ENCODE peak calls at places on chromosome X, in ten cellular contexts. One of them, this sample, is unnamed.
A peak's percentile ranks its signal among the peaks of the same experiment; 100 is the strongest.

GRCh38 chrX:12410523-12410922 is 272.2 kb downstream of the FRMPD4 start:
- DNase-seq in activated naive CD8-positive, alpha-beta T cell treated with anti-CD3 and anti-CD28 coated beads for 36 hours: no peak
- DNase-seq in activated CD8-positive, alpha-beta T cell treated with anti-CD3 and anti-CD28 coated beads, Interleukin-2, amount 10 ng/mL, durations not matched to agents 7 days and 5 days: no peak
- DNase-seq in H54: no peak
- DNase-seq in NCI-H1105: no peak
- DNase-seq in COR-L47: no peak
- DNase-seq in stimulated activated CD4-positive, alpha-beta T cell treated with anti-CD3 and anti-CD28 coated beads, Interleukin-15, amount 100 ng/mL, for 1 hour: no peak
- DNase-seq in body of pancreas: no peak
- DNase-seq in ureter: no peak
- DNase-seq in myocyte: no peak
- DNase-seq in this sample: no peak

GRCh38 chrX:115561605-115562491 is 874 bp downstream of the PLS3 start:
- DNase-seq in myocyte: peak; percentile 64
- DNase-seq in ureter: peak; percentile 54
- DNase-seq in activated naive CD8-positive, alpha-beta T cell treated with anti-CD3 and anti-CD28 coated beads for 36 hours: peak; percentile 10
- DNase-seq in H54: no peak
- DNase-seq in body of pancreas: peak; percentile 55
- DNase-seq in stimulated activated CD4-positive, alpha-beta T cell treated with anti-CD3 and anti-CD28 coated beads, Interleukin-15, amount 100 ng/mL, for 1 hour: no peak
- DNase-seq in NCI-H1105: peak; percentile 70
- DNase-seq in COR-L47: no peak
- DNase-seq in activated CD8-positive, alpha-beta T cell treated with anti-CD3 and anti-CD28 coated beads, Interleukin-2, amount 10 ng/mL, durations not matched to agents 7 days and 5 days: no peak
- DNase-seq in this sample: peak; percentile 49

GRCh38 chrX:50762578-50762977 is 51.4 kb downstream of the SHROOM4 start:
- DNase-seq in ureter: no peak
- DNase-seq in H54: no peak
- DNase-seq in COR-L47: no peak
- DNase-seq in myocyte: no peak
- DNase-seq in NCI-H1105: no peak
- DNase-seq in stimulated activated CD4-positive, alpha-beta T cell treated with anti-CD3 and anti-CD28 coated beads, Interleukin-15, amount 100 ng/mL, for 1 hour: no peak
- DNase-seq in activated naive CD8-positive, alpha-beta T cell treated with anti-CD3 and anti-CD28 coated beads for 36 hours: no peak
- DNase-seq in activated CD8-positive, alpha-beta T cell treated with anti-CD3 and anti-CD28 coated beads, Interleukin-2, amount 10 ng/mL, durations not matched to agents 7 days and 5 days: no peak
- DNase-seq in body of pancreas: no peak
- DNase-seq in this sample: no peak

GRCh38 chrX:143486105-143486504 is 31.2 kb downstream of the SPANXN3 start:
- DNase-seq in COR-L47: no peak
- DNase-seq in activated naive CD8-positive, alpha-beta T cell treated with anti-CD3 and anti-CD28 coated beads for 36 hours: no peak
- DNase-seq in NCI-H1105: no peak
- DNase-seq in body of pancreas: no peak
- DNase-seq in stimulated activated CD4-positive, alpha-beta T cell treated with anti-CD3 and anti-CD28 coated beads, Interleukin-15, amount 100 ng/mL, for 1 hour: no peak
- DNase-seq in H54: no peak
- DNase-seq in ureter: no peak
- DNase-seq in activated CD8-positive, alpha-beta T cell treated with anti-CD3 and anti-CD28 coated beads, Interleukin-2, amount 10 ng/mL, durations not matched to agents 7 days and 5 days: no peak
- DNase-seq in myocyte: no peak
- DNase-seq in this sample: no peak

GRCh38 chrX:41621236-41621651 is 67.5 kb upstream of the GPR34 start:
- DNase-seq in myocyte: peak; percentile 52
- DNase-seq in activated CD8-positive, alpha-beta T cell treated with anti-CD3 and anti-CD28 coated beads, Interleukin-2, amount 10 ng/mL, durations not matched to agents 7 days and 5 days: no peak
- DNase-seq in H54: no peak
- DNase-seq in activated naive CD8-positive, alpha-beta T cell treated with anti-CD3 and anti-CD28 coated beads for 36 hours: no peak
- DNase-seq in stimulated activated CD4-positive, alpha-beta T cell treated with anti-CD3 and anti-CD28 coated beads, Interleukin-15, amount 100 ng/mL, for 1 hour: no peak
- DNase-seq in NCI-H1105: no peak
- DNase-seq in body of pancreas: no peak
- DNase-seq in COR-L47: no peak
- DNase-seq in ureter: no peak
- DNase-seq in this sample: no peak

GRCh38 chrX:123698979-123699378 is 33.9 kb downstream of the THOC2 start:
- DNase-seq in NCI-H1105: no peak
- DNase-seq in activated CD8-positive, alpha-beta T cell treated with anti-CD3 and anti-CD28 coated beads, Interleukin-2, amount 10 ng/mL, durations not matched to agents 7 days and 5 days: no peak
- DNase-seq in activated naive CD8-positive, alpha-beta T cell treated with anti-CD3 and anti-CD28 coated beads for 36 hours: no peak
- DNase-seq in body of pancreas: no peak
- DNase-seq in H54: no peak
- DNase-seq in stimulated activated CD4-positive, alpha-beta T cell treated with anti-CD3 and anti-CD28 coated beads, Interleukin-15, amount 100 ng/mL, for 1 hour: no peak
- DNase-seq in ureter: no peak
- DNase-seq in myocyte: peak; percentile 5
- DNase-seq in COR-L47: peak; percentile 0
- DNase-seq in this sample: no peak

GRCh38 chrX:109902665-109903064 is 100.2 kb upstream of the TMEM164 start:
- DNase-seq in body of pancreas: no peak
- DNase-seq in ureter: no peak
- DNase-seq in myocyte: peak; percentile 57
- DNase-seq in activated CD8-positive, alpha-beta T cell treated with anti-CD3 and anti-CD28 coated beads, Interleukin-2, amount 10 ng/mL, durations not matched to agents 7 days and 5 days: no peak
- DNase-seq in COR-L47: no peak
- DNase-seq in NCI-H1105: no peak
- DNase-seq in H54: no peak
- DNase-seq in activated naive CD8-positive, alpha-beta T cell treated with anti-CD3 and anti-CD28 coated beads for 36 hours: no peak
- DNase-seq in stimulated activated CD4-positive, alpha-beta T cell treated with anti-CD3 and anti-CD28 coated beads, Interleukin-15, amount 100 ng/mL, for 1 hour: no peak
- DNase-seq in this sample: no peak

GRCh38 chrX:112694062-112694461 is 14.3 kb upstream of the LHFPL1 start:
- DNase-seq in stimulated activated CD4-positive, alpha-beta T cell treated with anti-CD3 and anti-CD28 coated beads, Interleukin-15, amount 100 ng/mL, for 1 hour: no peak
- DNase-seq in NCI-H1105: no peak
- DNase-seq in H54: no peak
- DNase-seq in activated CD8-positive, alpha-beta T cell treated with anti-CD3 and anti-CD28 coated beads, Interleukin-2, amount 10 ng/mL, durations not matched to agents 7 days and 5 days: no peak
- DNase-seq in body of pancreas: no peak
- DNase-seq in COR-L47: no peak
- DNase-seq in ureter: no peak
- DNase-seq in activated naive CD8-positive, alpha-beta T cell treated with anti-CD3 and anti-CD28 coated beads for 36 hours: no peak
- DNase-seq in myocyte: no peak
- DNase-seq in this sample: no peak

GRCh38 chrX:85024044-85024443 is 20.4 kb downstream of the APOOL start:
- DNase-seq in myocyte: no peak
- DNase-seq in COR-L47: no peak
- DNase-seq in stimulated activated CD4-positive, alpha-beta T cell treated with anti-CD3 and anti-CD28 coated beads, Interleukin-15, amount 100 ng/mL, for 1 hour: no peak
- DNase-seq in ureter: no peak
- DNase-seq in body of pancreas: no peak
- DNase-seq in H54: no peak
- DNase-seq in activated naive CD8-positive, alpha-beta T cell treated with anti-CD3 and anti-CD28 coated beads for 36 hours: no peak
- DNase-seq in NCI-H1105: no peak
- DNase-seq in activated CD8-positive, alpha-beta T cell treated with anti-CD3 and anti-CD28 coated beads, Interleukin-2, amount 10 ng/mL, durations not matched to agents 7 days and 5 days: no peak
- DNase-seq in this sample: no peak

GRCh38 chrX:40120838-40121580 is 23.3 kb upstream of the BCOR start:
- DNase-seq in H54: no peak
- DNase-seq in ureter: no peak
- DNase-seq in activated CD8-positive, alpha-beta T cell treated with anti-CD3 and anti-CD28 coated beads, Interleukin-2, amount 10 ng/mL, durations not matched to agents 7 days and 5 days: no peak
- DNase-seq in activated naive CD8-positive, alpha-beta T cell treated with anti-CD3 and anti-CD28 coated beads for 36 hours: no peak
- DNase-seq in body of pancreas: no peak
- DNase-seq in NCI-H1105: no peak
- DNase-seq in stimulated activated CD4-positive, alpha-beta T cell treated with anti-CD3 and anti-CD28 coated beads, Interleukin-15, amount 100 ng/mL, for 1 hour: no peak
- DNase-seq in COR-L47: no peak
- DNase-seq in myocyte: peak; percentile 30
- DNase-seq in this sample: no peak

GRCh38 chrX:118632862-118633261 is 94.5 kb upstream of the IL13RA1 start:
- DNase-seq in stimulated activated CD4-positive, alpha-beta T cell treated with anti-CD3 and anti-CD28 coated beads, Interleukin-15, amount 100 ng/mL, for 1 hour: no peak
- DNase-seq in NCI-H1105: no peak
- DNase-seq in ureter: no peak
- DNase-seq in body of pancreas: no peak
- DNase-seq in COR-L47: no peak
- DNase-seq in activated naive CD8-positive, alpha-beta T cell treated with anti-CD3 and anti-CD28 coated beads for 36 hours: no peak
- DNase-seq in myocyte: no peak
- DNase-seq in activated CD8-positive, alpha-beta T cell treated with anti-CD3 and anti-CD28 coated beads, Interleukin-2, amount 10 ng/mL, durations not matched to agents 7 days and 5 days: no peak
- DNase-seq in H54: no peak
- DNase-seq in this sample: no peak

GRCh38 chrX:54602563-54602962 is 72.5 kb downstream of the GNL3L start:
- DNase-seq in ureter: no peak
- DNase-seq in activated CD8-positive, alpha-beta T cell treated with anti-CD3 and anti-CD28 coated beads, Interleukin-2, amount 10 ng/mL, durations not matched to agents 7 days and 5 days: no peak
- DNase-seq in stimulated activated CD4-positive, alpha-beta T cell treated with anti-CD3 and anti-CD28 coated beads, Interleukin-15, amount 100 ng/mL, for 1 hour: no peak
- DNase-seq in COR-L47: no peak
- DNase-seq in H54: no peak
- DNase-seq in myocyte: no peak
- DNase-seq in NCI-H1105: no peak
- DNase-seq in body of pancreas: no peak
- DNase-seq in activated naive CD8-positive, alpha-beta T cell treated with anti-CD3 and anti-CD28 coated beads for 36 hours: no peak
- DNase-seq in this sample: no peak

GRCh38 chrX:18895157-18895952 is 88.6 kb downstream of the PHKA2 start:
- DNase-seq in H54: no peak
- DNase-seq in NCI-H1105: no peak
- DNase-seq in ureter: peak; percentile 74
- DNase-seq in activated CD8-positive, alpha-beta T cell treated with anti-CD3 and anti-CD28 coated beads, Interleukin-2, amount 10 ng/mL, durations not matched to agents 7 days and 5 days: no peak
- DNase-seq in COR-L47: no peak
- DNase-seq in activated naive CD8-positive, alpha-beta T cell treated with anti-CD3 and anti-CD28 coated beads for 36 hours: no peak
- DNase-seq in myocyte: peak; percentile 84
- DNase-seq in body of pancreas: no peak
- DNase-seq in stimulated activated CD4-positive, alpha-beta T cell treated with anti-CD3 and anti-CD28 coated beads, Interleukin-15, amount 100 ng/mL, for 1 hour: no peak
- DNase-seq in this sample: no peak

GRCh38 chrX:16606142-16606720 is 43.7 kb upstream of the S100G start:
- DNase-seq in H54: no peak
- DNase-seq in NCI-H1105: no peak
- DNase-seq in COR-L47: no peak
- DNase-seq in ureter: no peak
- DNase-seq in activated CD8-positive, alpha-beta T cell treated with anti-CD3 and anti-CD28 coated beads, Interleukin-2, amount 10 ng/mL, durations not matched to agents 7 days and 5 days: no peak
- DNase-seq in stimulated activated CD4-positive, alpha-beta T cell treated with anti-CD3 and anti-CD28 coated beads, Interleukin-15, amount 100 ng/mL, for 1 hour: no peak
- DNase-seq in myocyte: no peak
- DNase-seq in activated naive CD8-positive, alpha-beta T cell treated with anti-CD3 and anti-CD28 coated beads for 36 hours: no peak
- DNase-seq in body of pancreas: no peak
- DNase-seq in this sample: no peak

GRCh38 chrX:106791495-106791894 is 11.0 kb upstream of the TBC1D8B start:
- DNase-seq in myocyte: peak; percentile 18
- DNase-seq in activated CD8-positive, alpha-beta T cell treated with anti-CD3 and anti-CD28 coated beads, Interleukin-2, amount 10 ng/mL, durations not matched to agents 7 days and 5 days: no peak
- DNase-seq in body of pancreas: no peak
- DNase-seq in activated naive CD8-positive, alpha-beta T cell treated with anti-CD3 and anti-CD28 coated beads for 36 hours: no peak
- DNase-seq in H54: no peak
- DNase-seq in NCI-H1105: no peak
- DNase-seq in COR-L47: no peak
- DNase-seq in ureter: no peak
- DNase-seq in stimulated activated CD4-positive, alpha-beta T cell treated with anti-CD3 and anti-CD28 coated beads, Interleukin-15, amount 100 ng/mL, for 1 hour: no peak
- DNase-seq in this sample: no peak